ENCODE peak calls at places on chromosomes 3 and 15, in eight cellular contexts. One of them, this sample, is unnamed.

GRCh38 chr15:69460481-69460880 is 7.9 kb downstream of the RPLP1 start:
- DNase-seq in left lobe of liver: no peak
- DNase-seq in CD4-positive, alpha-beta T cell: no peak
- DNase-seq in astrocyte of the hippocampus: no peak
- DNase-seq in sciatic nerve: no peak
- DNase-seq in dorsolateral prefrontal cortex: no peak
- DNase-seq in lower lobe of right lung: no peak
- DNase-seq in stomach: no peak
- DNase-seq in this sample: no peak

GRCh38 chr15:55108858-55109518 is 87.8 kb downstream of the RSL24D1 start:
- DNase-seq in left lobe of liver: peak
- DNase-seq in CD4-positive, alpha-beta T cell: no peak
- DNase-seq in astrocyte of the hippocampus: peak
- DNase-seq in sciatic nerve: peak
- DNase-seq in dorsolateral prefrontal cortex: peak
- DNase-seq in lower lobe of right lung: peak
- DNase-seq in stomach: peak
- DNase-seq in this sample: peak

GRCh38 chr3:167318306-167318705 is 61.8 kb downstream of the ZBBX start:
- DNase-seq in left lobe of liver: no peak
- DNase-seq in CD4-positive, alpha-beta T cell: no peak
- DNase-seq in astrocyte of the hippocampus: no peak
- DNase-seq in sciatic nerve: no peak
- DNase-seq in dorsolateral prefrontal cortex: no peak
- DNase-seq in lower lobe of right lung: no peak
- DNase-seq in stomach: no peak
- DNase-seq in this sample: no peak

GRCh38 chr3:127639173-127640030 is 10.4 kb downstream of the PODXL2 start:
- DNase-seq in left lobe of liver: no peak
- DNase-seq in CD4-positive, alpha-beta T cell: no peak
- DNase-seq in astrocyte of the hippocampus: peak
- DNase-seq in sciatic nerve: no peak
- DNase-seq in dorsolateral prefrontal cortex: no peak
- DNase-seq in lower lobe of right lung: no peak
- DNase-seq in stomach: no peak
- DNase-seq in this sample: no peak

GRCh38 chr15:71329041-71329440 is 213.8 kb downstream of the THSD4 start:
- DNase-seq in left lobe of liver: no peak
- DNase-seq in CD4-positive, alpha-beta T cell: no peak
- DNase-seq in astrocyte of the hippocampus: peak
- DNase-seq in sciatic nerve: no peak
- DNase-seq in dorsolateral prefrontal cortex: no peak
- DNase-seq in lower lobe of right lung: no peak
- DNase-seq in stomach: no peak
- DNase-seq in this sample: no peak

GRCh38 chr3:182567666-182568065 is 225.6 kb upstream of the ATP11B start:
- DNase-seq in left lobe of liver: no peak
- DNase-seq in CD4-positive, alpha-beta T cell: no peak
- DNase-seq in astrocyte of the hippocampus: peak
- DNase-seq in sciatic nerve: no peak
- DNase-seq in dorsolateral prefrontal cortex: no peak
- DNase-seq in lower lobe of right lung: no peak
- DNase-seq in stomach: no peak
- DNase-seq in this sample: no peak

GRCh38 chr15:90872481-90873184 is 4.2 kb downstream of the FURIN start:
- DNase-seq in left lobe of liver: no peak
- DNase-seq in CD4-positive, alpha-beta T cell: no peak
- DNase-seq in astrocyte of the hippocampus: peak
- DNase-seq in sciatic nerve: no peak
- DNase-seq in dorsolateral prefrontal cortex: no peak
- DNase-seq in lower lobe of right lung: no peak
- DNase-seq in stomach: no peak
- DNase-seq in this sample: peak

GRCh38 chr3:2166552-2166951 is 67.9 kb downstream of the CNTN4 start:
- DNase-seq in left lobe of liver: no peak
- DNase-seq in CD4-positive, alpha-beta T cell: no peak
- DNase-seq in astrocyte of the hippocampus: no peak
- DNase-seq in sciatic nerve: no peak
- DNase-seq in dorsolateral prefrontal cortex: no peak
- DNase-seq in lower lobe of right lung: no peak
- DNase-seq in stomach: no peak
- DNase-seq in this sample: no peak

GRCh38 chr3:160618363-160618762 is 53.0 kb upstream of the KPNA4 start:
- DNase-seq in left lobe of liver: peak
- DNase-seq in CD4-positive, alpha-beta T cell: no peak
- DNase-seq in astrocyte of the hippocampus: no peak
- DNase-seq in sciatic nerve: no peak
- DNase-seq in dorsolateral prefrontal cortex: no peak
- DNase-seq in lower lobe of right lung: peak
- DNase-seq in stomach: peak
- DNase-seq in this sample: peak

GRCh38 chr15:73704869-73705645 is 20.9 kb downstream of the CD276 start:
- DNase-seq in left lobe of liver: peak
- DNase-seq in CD4-positive, alpha-beta T cell: peak
- DNase-seq in astrocyte of the hippocampus: peak
- DNase-seq in sciatic nerve: peak
- DNase-seq in dorsolateral prefrontal cortex: peak
- DNase-seq in lower lobe of right lung: peak
- DNase-seq in stomach: peak
- DNase-seq in this sample: peak

GRCh38 chr3:114079761-114080160 is 23.2 kb downstream of the QTRT2 start:
- DNase-seq in left lobe of liver: no peak
- DNase-seq in CD4-positive, alpha-beta T cell: no peak
- DNase-seq in astrocyte of the hippocampus: no peak
- DNase-seq in sciatic nerve: no peak
- DNase-seq in dorsolateral prefrontal cortex: no peak
- DNase-seq in lower lobe of right lung: no peak
- DNase-seq in stomach: no peak
- DNase-seq in this sample: no peak

GRCh38 chr15:74196175-74196574 is 6.4 kb downstream of the STRA6 start:
- DNase-seq in left lobe of liver: no peak
- DNase-seq in CD4-positive, alpha-beta T cell: no peak
- DNase-seq in astrocyte of the hippocampus: peak
- DNase-seq in sciatic nerve: no peak
- DNase-seq in dorsolateral prefrontal cortex: no peak
- DNase-seq in lower lobe of right lung: peak
- DNase-seq in stomach: peak
- DNase-seq in this sample: peak

GRCh38 chr3:115549111-115549510 is 74.2 kb upstream of the GAP43 start:
- DNase-seq in left lobe of liver: no peak
- DNase-seq in CD4-positive, alpha-beta T cell: no peak
- DNase-seq in astrocyte of the hippocampus: no peak
- DNase-seq in sciatic nerve: no peak
- DNase-seq in dorsolateral prefrontal cortex: no peak
- DNase-seq in lower lobe of right lung: no peak
- DNase-seq in stomach: no peak
- DNase-seq in this sample: no peak

GRCh38 chr3:196016485-196016884 is 65.4 kb downstream of the TFRC start:
- DNase-seq in left lobe of liver: no peak
- DNase-seq in CD4-positive, alpha-beta T cell: no peak
- DNase-seq in astrocyte of the hippocampus: peak
- DNase-seq in sciatic nerve: no peak
- DNase-seq in dorsolateral prefrontal cortex: no peak
- DNase-seq in lower lobe of right lung: no peak
- DNase-seq in stomach: no peak
- DNase-seq in this sample: no peak

GRCh38 chr3:73530030-73530411 is 94.7 kb downstream of the PDZRN3 start:
- DNase-seq in left lobe of liver: no peak
- DNase-seq in CD4-positive, alpha-beta T cell: no peak
- DNase-seq in astrocyte of the hippocampus: peak
- DNase-seq in sciatic nerve: no peak
- DNase-seq in dorsolateral prefrontal cortex: no peak
- DNase-seq in lower lobe of right lung: no peak
- DNase-seq in stomach: no peak
- DNase-seq in this sample: no peak

GRCh38 chr15:94670436-94671034 is 439.2 kb downstream of the MCTP2 start:
- DNase-seq in left lobe of liver: no peak
- DNase-seq in CD4-positive, alpha-beta T cell: no peak
- DNase-seq in astrocyte of the hippocampus: peak
- DNase-seq in sciatic nerve: no peak
- DNase-seq in dorsolateral prefrontal cortex: no peak
- DNase-seq in lower lobe of right lung: no peak
- DNase-seq in stomach: no peak
- DNase-seq in this sample: no peak

GRCh38 chr3:12218161-12218560 is 59.4 kb upstream of the TIMP4 start:
- DNase-seq in left lobe of liver: no peak
- DNase-seq in CD4-positive, alpha-beta T cell: no peak
- DNase-seq in astrocyte of the hippocampus: no peak
- DNase-seq in sciatic nerve: no peak
- DNase-seq in dorsolateral prefrontal cortex: no peak
- DNase-seq in lower lobe of right lung: no peak
- DNase-seq in stomach: no peak
- DNase-seq in this sample: no peak

GRCh38 chr15:90864507-90864906 is 3.9 kb upstream of the FURIN start:
- DNase-seq in left lobe of liver: no peak
- DNase-seq in CD4-positive, alpha-beta T cell: no peak
- DNase-seq in astrocyte of the hippocampus: no peak
- DNase-seq in sciatic nerve: no peak
- DNase-seq in dorsolateral prefrontal cortex: no peak
- DNase-seq in lower lobe of right lung: no peak
- DNase-seq in stomach: no peak
- DNase-seq in this sample: no peak

GRCh38 chr3:136042608-136043221 is 77.2 kb downstream of the PPP2R3A start:
- DNase-seq in left lobe of liver: no peak
- DNase-seq in CD4-positive, alpha-beta T cell: no peak
- DNase-seq in astrocyte of the hippocampus: peak
- DNase-seq in sciatic nerve: no peak
- DNase-seq in dorsolateral prefrontal cortex: no peak
- DNase-seq in lower lobe of right lung: no peak
- DNase-seq in stomach: no peak
- DNase-seq in this sample: no peak

GRCh38 chr3:102182162-102182561 is 252.7 kb upstream of the ZPLD1 start:
- DNase-seq in left lobe of liver: no peak
- DNase-seq in CD4-positive, alpha-beta T cell: no peak
- DNase-seq in astrocyte of the hippocampus: peak
- DNase-seq in sciatic nerve: no peak
- DNase-seq in dorsolateral prefrontal cortex: no peak
- DNase-seq in lower lobe of right lung: no peak
- DNase-seq in stomach: peak
- DNase-seq in this sample: peak

GRCh38 chr15:67331676-67332075 is 77.1 kb downstream of the IQCH start:
- DNase-seq in left lobe of liver: peak
- DNase-seq in CD4-positive, alpha-beta T cell: no peak
- DNase-seq in astrocyte of the hippocampus: peak
- DNase-seq in sciatic nerve: no peak
- DNase-seq in dorsolateral prefrontal cortex: no peak
- DNase-seq in lower lobe of right lung: no peak
- DNase-seq in stomach: no peak
- DNase-seq in this sample: no peak

GRCh38 chr3:136862611-136862951 is 573 bp downstream of the NCK1 start:
- DNase-seq in left lobe of liver: peak
- DNase-seq in CD4-positive, alpha-beta T cell: peak
- DNase-seq in astrocyte of the hippocampus: peak
- DNase-seq in sciatic nerve: peak
- DNase-seq in dorsolateral prefrontal cortex: peak
- DNase-seq in lower lobe of right lung: peak
- DNase-seq in stomach: peak
- DNase-seq in this sample: peak

GRCh38 chr3:43372809-43373587 is 86.7 kb downstream of the SNRK start:
- DNase-seq in left lobe of liver: no peak
- DNase-seq in CD4-positive, alpha-beta T cell: no peak
- DNase-seq in astrocyte of the hippocampus: peak
- DNase-seq in sciatic nerve: no peak
- DNase-seq in dorsolateral prefrontal cortex: no peak
- DNase-seq in lower lobe of right lung: no peak
- DNase-seq in stomach: no peak
- DNase-seq in this sample: no peak

GRCh38 chr3:120642368-120642948 is 39.6 kb downstream of the HGD start:
- DNase-seq in left lobe of liver: no peak
- DNase-seq in CD4-positive, alpha-beta T cell: no peak
- DNase-seq in astrocyte of the hippocampus: peak
- DNase-seq in sciatic nerve: no peak
- DNase-seq in dorsolateral prefrontal cortex: no peak
- DNase-seq in lower lobe of right lung: no peak
- DNase-seq in stomach: no peak
- DNase-seq in this sample: no peak

GRCh38 chr3:184040010-184040409 is 8.5 kb downstream of the HTR3D start:
- DNase-seq in left lobe of liver: peak
- DNase-seq in CD4-positive, alpha-beta T cell: no peak
- DNase-seq in astrocyte of the hippocampus: peak
- DNase-seq in sciatic nerve: no peak
- DNase-seq in dorsolateral prefrontal cortex: no peak
- DNase-seq in lower lobe of right lung: no peak
- DNase-seq in stomach: peak
- DNase-seq in this sample: peak

GRCh38 chr15:63492541-63493077 is 11.8 kb upstream of the USP3 start:
- DNase-seq in left lobe of liver: no peak
- DNase-seq in CD4-positive, alpha-beta T cell: no peak
- DNase-seq in astrocyte of the hippocampus: no peak
- DNase-seq in sciatic nerve: no peak
- DNase-seq in dorsolateral prefrontal cortex: no peak
- DNase-seq in lower lobe of right lung: no peak
- DNase-seq in stomach: no peak
- DNase-seq in this sample: no peak

GRCh38 chr3:45660567-45660901 is 28.7 kb upstream of the SACM1L start:
- DNase-seq in left lobe of liver: no peak
- DNase-seq in CD4-positive, alpha-beta T cell: no peak
- DNase-seq in astrocyte of the hippocampus: no peak
- DNase-seq in sciatic nerve: no peak
- DNase-seq in dorsolateral prefrontal cortex: no peak
- DNase-seq in lower lobe of right lung: no peak
- DNase-seq in stomach: no peak
- DNase-seq in this sample: no peak

GRCh38 chr15:98650871-98651481 is 2.6 kb downstream of the IGF1R start:
- DNase-seq in left lobe of liver: no peak
- DNase-seq in CD4-positive, alpha-beta T cell: peak
- DNase-seq in astrocyte of the hippocampus: peak
- DNase-seq in sciatic nerve: no peak
- DNase-seq in dorsolateral prefrontal cortex: peak
- DNase-seq in lower lobe of right lung: no peak
- DNase-seq in stomach: peak
- DNase-seq in this sample: peak

GRCh38 chr3:166060789-166061479 is 223.7 kb upstream of the BCHE start:
- DNase-seq in left lobe of liver: no peak
- DNase-seq in CD4-positive, alpha-beta T cell: no peak
- DNase-seq in astrocyte of the hippocampus: no peak
- DNase-seq in sciatic nerve: no peak
- DNase-seq in dorsolateral prefrontal cortex: no peak
- DNase-seq in lower lobe of right lung: no peak
- DNase-seq in stomach: no peak
- DNase-seq in this sample: no peak

GRCh38 chr3:195540031-195540430 is 3.1 kb downstream of the PPP1R2 start:
- DNase-seq in left lobe of liver: no peak
- DNase-seq in CD4-positive, alpha-beta T cell: no peak
- DNase-seq in astrocyte of the hippocampus: no peak
- DNase-seq in sciatic nerve: no peak
- DNase-seq in dorsolateral prefrontal cortex: no peak
- DNase-seq in lower lobe of right lung: no peak
- DNase-seq in stomach: no peak
- DNase-seq in this sample: no peak

GRCh38 chr15:27414168-27414870 is 443.3 kb downstream of the GABRG3 start:
- DNase-seq in left lobe of liver: no peak
- DNase-seq in CD4-positive, alpha-beta T cell: no peak
- DNase-seq in astrocyte of the hippocampus: peak
- DNase-seq in sciatic nerve: no peak
- DNase-seq in dorsolateral prefrontal cortex: no peak
- DNase-seq in lower lobe of right lung: no peak
- DNase-seq in stomach: no peak
- DNase-seq in this sample: no peak

GRCh38 chr15:68537506-68537905 is 41.3 kb upstream of the CORO2B start:
- DNase-seq in left lobe of liver: no peak
- DNase-seq in CD4-positive, alpha-beta T cell: no peak
- DNase-seq in astrocyte of the hippocampus: no peak
- DNase-seq in sciatic nerve: no peak
- DNase-seq in dorsolateral prefrontal cortex: no peak
- DNase-seq in lower lobe of right lung: no peak
- DNase-seq in stomach: no peak
- DNase-seq in this sample: no peak

GRCh38 chr15:71220828-71221227 is 105.6 kb downstream of the THSD4 start:
- DNase-seq in left lobe of liver: no peak
- DNase-seq in CD4-positive, alpha-beta T cell: no peak
- DNase-seq in astrocyte of the hippocampus: no peak
- DNase-seq in sciatic nerve: no peak
- DNase-seq in dorsolateral prefrontal cortex: no peak
- DNase-seq in lower lobe of right lung: no peak
- DNase-seq in stomach: no peak
- DNase-seq in this sample: no peak